ENCODE peak calls at places on chromosomes 7 and 10, in nine cellular contexts. V, G, K, T, F, I, U, X and L are unnamed samples.

GRCh38 chr7:36821617-36822016 is 97.3 kb upstream of the AOAH start:
- DNase-seq in V (no peak), G (no peak), X (no peak), K (no peak), T (no peak), U (no peak), F (no peak), I (no peak), L (no peak)

GRCh38 chr7:84043661-84044191 is 150.9 kb downstream of the SEMA3A start:
- DNase-seq in G (no peak), U (no peak), X (no peak), V (no peak), T (peak), K (no peak), I (peak), F (no peak), L (no peak)

GRCh38 chr7:143245123-143245522 is 18.1 kb upstream of the GSTK1 start:
- DNase-seq in U (no peak), X (no peak), I (peak), V (no peak), T (peak), K (no peak), G (no peak), F (no peak), L (peak)

GRCh38 chr10:7480742-7481381 is 70.0 kb upstream of the SFMBT2 start:
- DNase-seq in V (no peak), I (no peak), F (no peak), G (no peak), T (no peak), K (no peak), U (no peak), X (peak), L (no peak)

GRCh38 chr7:2120841-2121830 is 111.6 kb downstream of the MAD1L1 start:
- DNase-seq in V (no peak), I (peak), G (no peak), F (no peak), K (no peak), T (no peak), X (no peak), U (no peak), L (no peak)

GRCh38 chr7:50793947-50794570 is 11.4 kb upstream of the GRB10 start:
- DNase-seq in F (no peak), U (no peak), I (no peak), T (no peak), G (no peak), K (no peak), X (no peak), V (no peak), L (no peak)

GRCh38 chr10:1762066-1762465 is 24.7 kb upstream of the ADARB2 start:
- DNase-seq in F (no peak), G (no peak), K (no peak), U (no peak), V (no peak), X (no peak), I (no peak), T (no peak), L (no peak)

GRCh38 chr7:114140561-114140960 is 221.8 kb upstream of the PPP1R3A start:
- DNase-seq in F (no peak), U (no peak), I (no peak), T (no peak), X (no peak), K (no peak), G (no peak), V (no peak), L (no peak)

GRCh38 chr10:97318772-97319651 is at the start of gene FRAT1:
- DNase-seq in K (peak), F (peak), G (peak), V (peak), U (peak), I (peak), T (peak), X (peak), L (peak)

GRCh38 chr10:43128331-43128730 is 9.9 kb upstream of the CSGALNACT2 start:
- DNase-seq in K (no peak), X (no peak), V (no peak), I (no peak), U (no peak), F (no peak), G (no peak), T (no peak), L (no peak)

GRCh38 chr10:83871486-83872081 is 267.7 kb upstream of the GHITM start:
- DNase-seq in T (peak), F (no peak), U (peak), I (peak), X (peak), V (peak), G (peak), K (peak), L (peak)

GRCh38 chr7:122219253-122219865 is 75.3 kb upstream of the AASS start:
- DNase-seq in X (peak), I (peak), K (no peak), T (no peak), G (no peak), U (no peak), F (peak), V (peak), L (no peak)

GRCh38 chr7:66076459-66077329 is 1.1 kb downstream of the ASL start:
- DNase-seq in X (peak), F (no peak), T (no peak), G (peak), V (peak), I (no peak), K (no peak), U (no peak), L (no peak)

GRCh38 chr10:98481418-98481945 is 34.7 kb upstream of the HPS1 start:
- DNase-seq in K (no peak), F (no peak), I (no peak), G (no peak), V (no peak), U (no peak), T (no peak), X (no peak), L (no peak)

GRCh38 chr7:130875265-130875741 is 141.3 kb upstream of the KLF14 start:
- DNase-seq in V (peak), T (no peak), I (peak), U (no peak), F (no peak), X (no peak), K (no peak), G (no peak), L (no peak)

GRCh38 chr7:50954245-50954644 is 171.5 kb upstream of the GRB10 start:
- DNase-seq in G (no peak), K (no peak), V (no peak), I (no peak), U (no peak), T (no peak), X (no peak), F (no peak), L (no peak)

GRCh38 chr7:27774717-27775328 is 34.9 kb downstream of the TAX1BP1 start:
- DNase-seq in F (peak), K (no peak), T (peak), I (peak), U (no peak), V (peak), X (peak), G (no peak), L (no peak)